ENCODE peak calls at places on chromosomes 13 and 19, in nine cellular contexts. K is GM23338, A is transverse colon, I is endothelial cell of umbilical vein, C is breast epithelium, Z is HepG2, G is stomach, J is H1, W is esophagus muscularis mucosa. B is an unnamed sample.

GRCh38 chr13:26213345-26213744 is 8.8 kb downstream of the RNF6 start:
- DNase-seq in A (no peak), I (no peak), W (no peak), Z (no peak), C (no peak), J (no peak), G (no peak), K (no peak), B (no peak)

GRCh38 chr13:24693862-24694471 is 13.8 kb downstream of the ATP12A start:
- DNase-seq in C (no peak), I (peak; percentile 47), A (peak; percentile 36), Z (peak; percentile 60), W (no peak), J (peak; percentile 75), G (peak; percentile 46), K (peak; percentile 95), B (no peak)

GRCh38 chr13:102903659-102904407 is 58.0 kb downstream of the ERCC5 start:
- DNase-seq in J (no peak), I (peak; percentile 43), C (no peak), W (no peak), Z (no peak), G (no peak), A (no peak), K (peak; percentile 56), B (no peak)

GRCh38 chr19:15672580-15673175 is at the start of gene CYP4F12:
- DNase-seq in J (no peak), I (no peak), W (peak; percentile 94), K (peak; percentile 17), C (peak; percentile 46), A (peak; percentile 96), Z (peak; percentile 76), G (peak; percentile 84), B (peak; percentile 85)

GRCh38 chr13:48043789-48044503 is 6.4 kb downstream of the NUDT15 start:
- DNase-seq in A (no peak), J (no peak), K (no peak), Z (no peak), I (peak; percentile 67), W (no peak), G (no peak), C (no peak), B (no peak)

GRCh38 chr19:16223746-16224145 is 26.0 kb downstream of the AP1M1 start:
- DNase-seq in G (no peak), A (no peak), W (no peak), K (no peak), Z (no peak), C (no peak), I (no peak), J (no peak), B (no peak)

GRCh38 chr19:33403221-33403972 is 29.9 kb downstream of the CEBPG start:
- DNase-seq in I (no peak), A (peak; percentile 45), G (peak; percentile 59), Z (peak; percentile 98), W (no peak), J (no peak), C (no peak), K (no peak), B (peak; percentile 56)

GRCh38 chr13:37968555-37968954 is 99.0 kb upstream of the TRPC4 start:
- DNase-seq in Z (no peak), K (no peak), J (no peak), I (no peak), W (no peak), G (no peak), C (no peak), A (no peak), B (no peak)

GRCh38 chr19:27974082-27974513 is 1238.9 kb downstream of the UQCRFS1 start:
- DNase-seq in K (peak; percentile 76), G (peak; percentile 43), C (no peak), Z (peak; percentile 2), I (no peak), J (peak; percentile 52), A (peak; percentile 9), W (no peak), B (no peak)

GRCh38 chr19:34345934-34346333 is 19.1 kb upstream of the GPI start:
- DNase-seq in K (peak; percentile 95), Z (peak; percentile 63), G (peak; percentile 69), J (peak; percentile 93), I (peak; percentile 77), W (no peak), A (peak; percentile 81), C (no peak), B (no peak)

GRCh38 chr19:13181747-13182388 is 31.7 kb downstream of the IER2 start:
- DNase-seq in K (no peak), W (no peak), A (peak; percentile 79), I (peak; percentile 51), C (peak; percentile 59), Z (no peak), G (peak; percentile 76), J (no peak), B (no peak)

GRCh38 chr13:30735025-30735967 is at the start of gene ALOX5AP:
- DNase-seq in G (peak; percentile 33), W (no peak), Z (no peak), A (peak; percentile 44), K (no peak), C (no peak), J (no peak), I (no peak), B (no peak)

GRCh38 chr19:50264483-50265186 is 61.2 kb downstream of the MYH14 start:
- DNase-seq in G (no peak), J (no peak), K (peak; percentile 42), W (no peak), A (no peak), Z (peak; percentile 45), C (no peak), I (peak; percentile 5), B (no peak)

GRCh38 chr19:28546148-28546685 is 666.7 kb downstream of the UQCRFS1 start:
- DNase-seq in J (no peak), C (no peak), Z (no peak), G (no peak), I (no peak), A (no peak), W (no peak), K (no peak), B (no peak)

GRCh38 chr13:84137292-84137691 is 255.0 kb upstream of the SLITRK1 start:
- DNase-seq in J (no peak), I (no peak), C (no peak), A (peak; percentile 25), Z (no peak), G (no peak), W (no peak), K (no peak), B (no peak)

GRCh38 chr13:89514534-89515312 is 1832.8 kb upstream of the MIR17HG start:
- DNase-seq in Z (peak; percentile 50), C (no peak), G (no peak), J (no peak), K (peak; percentile 76), A (no peak), W (no peak), I (peak; percentile 97), B (no peak)

GRCh38 chr19:18780631-18781030 is 10.5 kb downstream of the COMP start:
- DNase-seq in C (no peak), Z (no peak), J (no peak), A (no peak), I (no peak), W (no peak), G (no peak), K (peak; percentile 59), B (no peak)
- TF ChIP-seq CTCF in C (no peak), Z (peak; percentile 68), J (peak; percentile 59), A (no peak), I (no peak), W (no peak), G (no peak), K (peak; percentile 76), B (no peak)

GRCh38 chr19:42985588-42985987 is 40.7 kb downstream of the PSG11 start:
- DNase-seq in J (no peak), K (no peak), G (no peak), C (no peak), I (no peak), W (no peak), Z (no peak), A (no peak), B (no peak)

DNA sequence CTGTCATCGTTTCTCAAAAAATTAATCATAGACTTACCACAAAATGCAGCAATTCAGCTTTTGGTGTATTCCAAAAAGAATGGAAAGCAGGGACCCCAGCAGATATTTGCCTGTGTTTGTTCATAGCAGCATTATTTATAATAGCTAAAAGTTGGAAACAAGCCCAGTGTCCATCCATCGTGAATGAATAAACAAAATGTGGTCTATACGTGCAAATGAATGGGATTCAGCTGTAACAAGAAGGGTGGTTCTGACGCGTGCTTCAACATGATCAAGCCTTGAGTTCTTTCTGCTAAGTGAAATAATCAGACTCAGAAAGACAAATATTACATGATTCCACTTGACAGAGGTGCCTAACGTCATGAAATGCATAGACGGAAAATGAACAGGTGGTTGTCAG is 36.4 kb downstream of the PSG11 start:
- DNase-seq in J (no peak), Z (no peak), A (no peak), I (no peak), G (no peak), K (no peak), W (no peak), C (no peak), B (no peak)
- H3K4me1 ChIP-seq in J (no peaks in the 10 kb centered on the region), Z (no peaks in the 10 kb centered on the region), A (no peaks in the 10 kb centered on the region), I (no peaks in the 10 kb centered on the region), G (no peaks in the 10 kb centered on the region), K (peaks cover 5% of the 10 kb centered on the region), W (no peaks in the 10 kb centered on the region), C (no peaks in the 10 kb centered on the region), B (no peaks in the 10 kb centered on the region)

GRCh38 chr13:18971576-18972219 is 209.9 kb downstream of the TUBA3C start:
- DNase-seq in C (no peak), I (no peak), Z (no peak), J (no peak), W (peak; percentile 47), G (no peak), A (no peak), K (no peak), B (no peak)
- TF ChIP-seq POLR2AphosphoS5 in C (no peak), I (no peak), Z (no peak), J (no peak), W (no peak), G (no peak), A (no peak), K (no peak), B (no peak)

GRCh38 chr19:31055454-31055853 is 293.8 kb downstream of the TSHZ3 start:
- DNase-seq in I (no peak), W (no peak), K (no peak), A (no peak), Z (no peak), G (no peak), J (no peak), C (no peak), B (no peak)

GRCh38 chr19:31058676-31059075 is 290.6 kb downstream of the TSHZ3 start:
- DNase-seq in C (no peak), K (no peak), Z (no peak), I (no peak), A (no peak), J (peak; percentile 23), G (no peak), W (peak; percentile 70), B (no peak)

GRCh38 chr19:31049431-31049830 is 299.8 kb downstream of the TSHZ3 start:
- DNase-seq in I (no peak), Z (no peak), G (no peak), K (no peak), J (no peak), A (peak; percentile 38), W (no peak), C (no peak), B (no peak)

DNA sequence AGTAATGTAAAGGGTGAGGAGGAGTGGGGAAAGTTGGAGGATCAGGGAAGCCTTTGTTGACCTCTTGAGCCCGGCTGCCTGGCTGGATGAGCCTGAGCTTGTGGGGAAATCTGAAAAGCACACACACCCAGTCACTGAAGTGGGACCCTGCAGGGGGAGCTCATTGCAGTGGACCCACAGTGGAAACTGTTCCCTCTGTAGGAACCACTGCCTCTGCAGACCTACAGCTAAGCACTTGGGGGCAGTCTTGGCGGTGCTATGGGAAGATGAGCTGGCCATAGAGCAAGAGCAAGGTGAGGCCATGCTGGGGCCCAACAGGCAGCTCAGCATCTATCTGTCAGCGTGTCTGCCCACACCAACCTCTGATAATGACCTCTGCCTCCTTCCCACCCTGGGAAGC is 294.8 kb downstream of the TSHZ3 start:
- DNase-seq in Z (no peak), G (peak; percentile 26), W (peak; percentile 62), A (peak; percentile 37), I (no peak), K (peak; percentile 86), J (peak; percentile 62), C (no peak), B (no peak)
- TF ChIP-seq CTCF in Z (peak; percentile 29), G (no peak), W (peak; percentile 19), A (peak; percentile 38), I (no peak), K (peak; percentile 95), J (peak; percentile 84), C (peak; percentile 6), B (peak; percentile 19)